ENCODE peak calls at places on chromosome 1, in ten cellular contexts. A is NCI-H187; F is HTR-8/SVneo; N is activated T-cell treated with anti-CD3 and anti-CD28 coated beads for 24 hours; I is A549; M is NCI-H2081; P is activated gamma-delta T cell; H is effector memory CD4-positive, alpha-beta T cell; K is effector CD8-positive, alpha-beta T cell; S is activated CD4-positive, alpha-beta T cell treated with anti-CD3 and anti-CD28 coated beads for 4 hours. C is an unnamed sample.

GRCh38 chr1:86701731-86702130 is 2.6 kb upstream of the SH3GLB1 start:
- DNase-seq in A (no peak), F (no peak), N (no peak), I (no peak), M (no peak), P (no peak), H (no peak), K (no peak), S (no peak), C (no peak)

GRCh38 chr1:108053291-108054023 is 88.5 kb upstream of the VAV3 start:
- DNase-seq in A (no peak), F (no peak), N (no peak), I (no peak), M (no peak), P (no peak), H (no peak), K (no peak), S (no peak), C (peak)

GRCh38 chr1:27004471-27005165 is 8.0 kb downstream of the TENT5B start:
- DNase-seq in A (no peak), F (no peak), N (no peak), I (no peak), M (no peak), P (no peak), H (no peak), K (no peak), S (no peak), C (no peak)

GRCh38 chr1:71881611-71882010 is 400.7 kb downstream of the NEGR1 start:
- DNase-seq in A (no peak), F (no peak), N (no peak), I (no peak), M (no peak), P (no peak), H (no peak), K (no peak), S (no peak), C (no peak)

GRCh38 chr1:246139745-246140182 is 367.3 kb downstream of the SMYD3 start:
- DNase-seq in A (no peak), F (peak), N (no peak), I (peak), M (no peak), P (no peak), H (no peak), K (no peak), S (no peak), C (no peak)

GRCh38 chr1:235069577-235070563 is 58.8 kb downstream of the TOMM20 start:
- DNase-seq in A (no peak), F (peak), N (no peak), I (peak), M (peak), P (no peak), H (no peak), K (no peak), S (no peak), C (peak)

GRCh38 chr1:24112381-24113169 is 640 bp upstream of the MYOM3 start:
- DNase-seq in A (peak), F (peak), N (peak), I (peak), M (peak), P (no peak), H (peak), K (peak), S (peak), C (no peak)

GRCh38 chr1:8165595-8166360 is 139.7 kb upstream of the ERRFI1 start:
- DNase-seq in A (no peak), F (no peak), N (no peak), I (no peak), M (no peak), P (no peak), H (no peak), K (no peak), S (no peak), C (no peak)

GRCh38 chr1:26029864-26030481 is 8.4 kb downstream of the EXTL1 start:
- DNase-seq in A (no peak), F (no peak), N (no peak), I (no peak), M (no peak), P (no peak), H (no peak), K (no peak), S (no peak), C (no peak)

GRCh38 chr1:19079541-19079940 is 123.1 kb upstream of the IFFO2 start:
- DNase-seq in A (no peak), F (no peak), N (no peak), I (no peak), M (no peak), P (no peak), H (no peak), K (no peak), S (no peak), C (no peak)

GRCh38 chr1:7447093-7447492 is 324.0 kb upstream of the VAMP3 start:
- DNase-seq in A (peak), F (no peak), N (no peak), I (no peak), M (no peak), P (no peak), H (no peak), K (no peak), S (no peak), C (no peak)

GRCh38 chr1:169894424-169895145 is 889 bp upstream of the SCYL3 start:
- DNase-seq in A (no peak), F (no peak), N (no peak), I (no peak), M (peak), P (no peak), H (no peak), K (no peak), S (peak), C (no peak)

GRCh38 chr1:202590975-202591411 is 119.3 kb downstream of the SYT2 start:
- DNase-seq in A (no peak), F (no peak), N (no peak), I (no peak), M (no peak), P (no peak), H (no peak), K (no peak), S (no peak), C (no peak)

GRCh38 chr1:48469616-48470500 is 2.1 kb downstream of the SPATA6 start:
- DNase-seq in A (no peak), F (no peak), N (no peak), I (no peak), M (peak), P (no peak), H (no peak), K (no peak), S (no peak), C (no peak)

GRCh38 chr1:26318338-26319064 is 743 bp downstream of the CD52 start:
- DNase-seq in A (no peak), F (no peak), N (peak), I (no peak), M (no peak), P (no peak), H (no peak), K (no peak), S (no peak), C (no peak)

GRCh38 chr1:175095978-175096611 is 28.5 kb downstream of the TNN start:
- DNase-seq in A (no peak), F (no peak), N (no peak), I (no peak), M (no peak), P (no peak), H (no peak), K (no peak), S (no peak), C (no peak)

GRCh38 chr1:158311066-158311465 is 20.3 kb downstream of the CD1B start:
- DNase-seq in A (no peak), F (no peak), N (no peak), I (no peak), M (no peak), P (no peak), H (no peak), K (no peak), S (no peak), C (no peak)

GRCh38 chr1:189311915-189312314 is 1165.7 kb downstream of the BRINP3 start:
- DNase-seq in A (no peak), F (no peak), N (no peak), I (no peak), M (no peak), P (no peak), H (no peak), K (no peak), S (no peak), C (no peak)

GRCh38 chr1:57712846-57713245 is 289.0 kb upstream of the DAB1 start:
- DNase-seq in A (no peak), F (no peak), N (no peak), I (no peak), M (no peak), P (no peak), H (no peak), K (no peak), S (no peak), C (no peak)

GRCh38 chr1:6373961-6374720 is 19.4 kb downstream of the ACOT7 start:
- DNase-seq in A (peak), F (no peak), N (no peak), I (no peak), M (peak), P (no peak), H (no peak), K (no peak), S (no peak), C (no peak)

GRCh38 chr1:115117303-115117702 is 28.0 kb upstream of the TSPAN2 start:
- DNase-seq in A (no peak), F (no peak), N (no peak), I (no peak), M (no peak), P (no peak), H (no peak), K (no peak), S (no peak), C (no peak)

GRCh38 chr1:243609698-243610097 is 240.3 kb downstream of the AKT3 start:
- DNase-seq in A (no peak), F (no peak), N (no peak), I (no peak), M (no peak), P (no peak), H (no peak), K (no peak), S (no peak), C (no peak)

GRCh38 chr1:6440198-6441126 is 15.9 kb downstream of the ESPN start:
- DNase-seq in A (peak), F (peak), N (peak), I (no peak), M (peak), P (peak), H (peak), K (peak), S (peak), C (peak)

GRCh38 chr1:10862743-10863335 is 66.4 kb upstream of the CASZ1 start:
- DNase-seq in A (no peak), F (no peak), N (no peak), I (no peak), M (no peak), P (no peak), H (no peak), K (no peak), S (no peak), C (no peak)

C was measured in upper lobe of left lung.